ENCODE peak calls at places on chromosome 6, in eight cellular contexts. One of them, this sample, is unnamed.

GRCh38 chr6:22082278-22082677 is 214.6 kb downstream of the PRL start:
- DNase-seq in DMS153: peak
- DNase-seq in T-helper 1 cell: no peak
- DNase-seq in activated naive CD8-positive, alpha-beta T cell treated with anti-CD3 and anti-CD28 coated beads, Interleukin-2, amount 50 U/mL, for 24 hours: no peak
- DNase-seq in Panc1: no peak
- DNase-seq in PC-9: no peak
- DNase-seq in HTR-8/SVneo: no peak
- DNase-seq in aorta: no peak
- DNase-seq in this sample: no peak

GRCh38 chr6:5997420-5998093 is 9.2 kb downstream of the NRN1 start:
- DNase-seq in activated naive CD8-positive, alpha-beta T cell treated with anti-CD3 and anti-CD28 coated beads, Interleukin-2, amount 50 U/mL, for 24 hours: no peak
- DNase-seq in aorta: peak
- DNase-seq in T-helper 1 cell: no peak
- DNase-seq in Panc1: no peak
- DNase-seq in PC-9: no peak
- DNase-seq in DMS153: no peak
- DNase-seq in HTR-8/SVneo: no peak
- DNase-seq in this sample: no peak

GRCh38 chr6:118771253-118771652 is 119.9 kb upstream of the CEP85L start:
- DNase-seq in Panc1: no peak
- DNase-seq in T-helper 1 cell: no peak
- DNase-seq in PC-9: peak
- DNase-seq in DMS153: peak
- DNase-seq in HTR-8/SVneo: no peak
- DNase-seq in aorta: no peak
- DNase-seq in activated naive CD8-positive, alpha-beta T cell treated with anti-CD3 and anti-CD28 coated beads, Interleukin-2, amount 50 U/mL, for 24 hours: no peak
- DNase-seq in this sample: no peak

GRCh38 chr6:144493035-144493910 is 208.1 kb downstream of the UTRN start:
- DNase-seq in T-helper 1 cell: no peak
- DNase-seq in HTR-8/SVneo: no peak
- DNase-seq in activated naive CD8-positive, alpha-beta T cell treated with anti-CD3 and anti-CD28 coated beads, Interleukin-2, amount 50 U/mL, for 24 hours: no peak
- DNase-seq in aorta: no peak
- DNase-seq in Panc1: no peak
- DNase-seq in DMS153: no peak
- DNase-seq in PC-9: no peak
- DNase-seq in this sample: no peak

GRCh38 chr6:34496103-34496685 is 30.3 kb downstream of the PACSIN1 start:
- DNase-seq in PC-9: no peak
- DNase-seq in aorta: no peak
- DNase-seq in activated naive CD8-positive, alpha-beta T cell treated with anti-CD3 and anti-CD28 coated beads, Interleukin-2, amount 50 U/mL, for 24 hours: no peak
- DNase-seq in Panc1: no peak
- DNase-seq in HTR-8/SVneo: no peak
- DNase-seq in DMS153: peak
- DNase-seq in T-helper 1 cell: no peak
- DNase-seq in this sample: no peak

GRCh38 chr6:127932708-127933107 is 31.9 kb upstream of the THEMIS start:
- DNase-seq in Panc1: no peak
- DNase-seq in DMS153: no peak
- DNase-seq in activated naive CD8-positive, alpha-beta T cell treated with anti-CD3 and anti-CD28 coated beads, Interleukin-2, amount 50 U/mL, for 24 hours: no peak
- DNase-seq in T-helper 1 cell: peak
- DNase-seq in PC-9: no peak
- DNase-seq in aorta: no peak
- DNase-seq in HTR-8/SVneo: no peak
- DNase-seq in this sample: no peak

GRCh38 chr6:154487367-154488275 is 22.9 kb downstream of the CNKSR3 start:
- DNase-seq in HTR-8/SVneo: no peak
- DNase-seq in T-helper 1 cell: no peak
- DNase-seq in activated naive CD8-positive, alpha-beta T cell treated with anti-CD3 and anti-CD28 coated beads, Interleukin-2, amount 50 U/mL, for 24 hours: no peak
- DNase-seq in PC-9: no peak
- DNase-seq in Panc1: no peak
- DNase-seq in aorta: no peak
- DNase-seq in DMS153: no peak
- DNase-seq in this sample: no peak

GRCh38 chr6:32169211-32169610 is 4.8 kb downstream of the EGFL8 start:
- DNase-seq in T-helper 1 cell: no peak
- DNase-seq in Panc1: no peak
- DNase-seq in aorta: peak
- DNase-seq in activated naive CD8-positive, alpha-beta T cell treated with anti-CD3 and anti-CD28 coated beads, Interleukin-2, amount 50 U/mL, for 24 hours: no peak
- DNase-seq in DMS153: no peak
- DNase-seq in PC-9: no peak
- DNase-seq in HTR-8/SVneo: no peak
- DNase-seq in this sample: no peak

GRCh38 chr6:75273009-75273408 is 11.6 kb downstream of the TMEM30A start:
- DNase-seq in T-helper 1 cell: no peak
- DNase-seq in PC-9: no peak
- DNase-seq in HTR-8/SVneo: no peak
- DNase-seq in aorta: no peak
- DNase-seq in activated naive CD8-positive, alpha-beta T cell treated with anti-CD3 and anti-CD28 coated beads, Interleukin-2, amount 50 U/mL, for 24 hours: no peak
- DNase-seq in DMS153: no peak
- DNase-seq in Panc1: no peak
- DNase-seq in this sample: no peak

GRCh38 chr6:166355552-166355951 is 13.2 kb upstream of the SFT2D1 start:
- DNase-seq in T-helper 1 cell: no peak
- DNase-seq in Panc1: no peak
- DNase-seq in HTR-8/SVneo: no peak
- DNase-seq in aorta: no peak
- DNase-seq in activated naive CD8-positive, alpha-beta T cell treated with anti-CD3 and anti-CD28 coated beads, Interleukin-2, amount 50 U/mL, for 24 hours: no peak
- DNase-seq in PC-9: no peak
- DNase-seq in DMS153: no peak
- DNase-seq in this sample: no peak

GRCh38 chr6:130453230-130453629 is 87.4 kb downstream of the TMEM200A start:
- DNase-seq in aorta: no peak
- DNase-seq in Panc1: no peak
- DNase-seq in T-helper 1 cell: peak
- DNase-seq in HTR-8/SVneo: peak
- DNase-seq in DMS153: no peak
- DNase-seq in activated naive CD8-positive, alpha-beta T cell treated with anti-CD3 and anti-CD28 coated beads, Interleukin-2, amount 50 U/mL, for 24 hours: no peak
- DNase-seq in PC-9: no peak
- DNase-seq in this sample: no peak

GRCh38 chr6:52417675-52418111 is 2.4 kb upstream of the EFHC1 start:
- DNase-seq in PC-9: no peak
- DNase-seq in DMS153: peak
- DNase-seq in aorta: no peak
- DNase-seq in HTR-8/SVneo: no peak
- DNase-seq in Panc1: no peak
- DNase-seq in T-helper 1 cell: no peak
- DNase-seq in activated naive CD8-positive, alpha-beta T cell treated with anti-CD3 and anti-CD28 coated beads, Interleukin-2, amount 50 U/mL, for 24 hours: no peak
- DNase-seq in this sample: no peak

GRCh38 chr6:131281471-131282270 is 146.4 kb downstream of the AKAP7 start:
- DNase-seq in Panc1: no peak
- DNase-seq in HTR-8/SVneo: no peak
- DNase-seq in T-helper 1 cell: peak
- DNase-seq in aorta: peak
- DNase-seq in DMS153: no peak
- DNase-seq in activated naive CD8-positive, alpha-beta T cell treated with anti-CD3 and anti-CD28 coated beads, Interleukin-2, amount 50 U/mL, for 24 hours: peak
- DNase-seq in PC-9: no peak
- DNase-seq in this sample: no peak